ENCODE peak calls at places on chromosomes 11 and 22, in ten cellular contexts. B is AG04450, I is HCT116, H is coronary artery, A is astrocyte of the spinal cord, G is dorsolateral prefrontal cortex, Y is gastrocnemius medialis, M is tibial artery, L is hepatocyte, Q is fibroblast of pulmonary artery. K is an unnamed sample.

GRCh38 chr22:32996702-32997101 is 61.5 kb downstream of the SYN3 start:
- DNase-seq in B (no peak), I (no peak), H (no peak), A (no peak), G (no peak), Y (peak; percentile 67), M (peak; percentile 86), L (peak; percentile 25), Q (no peak), K (no peak)

GRCh38 chr11:35845860-35846259 is 98.0 kb upstream of the LDLRAD3 start:
- DNase-seq in B (no peak), I (no peak), H (no peak), A (no peak), G (no peak), Y (no peak), M (no peak), L (no peak), Q (no peak), K (no peak)

GRCh38 chr22:30305519-30305905 is 16.2 kb upstream of the CASTOR1 start:
- DNase-seq in B (no peak), I (no peak), H (no peak), A (no peak), G (no peak), Y (peak; percentile 39), M (peak; percentile 85), L (no peak), Q (peak; percentile 55), K (no peak)

GRCh38 chr11:131978351-131978750 is 607.9 kb downstream of the NTM start:
- DNase-seq in B (no peak), I (no peak), H (no peak), A (peak; percentile 15), G (no peak), Y (no peak), M (no peak), L (no peak), Q (no peak), K (no peak)

GRCh38 chr11:111775024-111775710 is 9.0 kb upstream of the PPP2R1B start:
- DNase-seq in B (no peak), I (no peak), H (peak; percentile 78), A (peak; percentile 53), G (no peak), Y (no peak), M (peak; percentile 83), L (no peak), Q (peak; percentile 73), K (no peak)

GRCh38 chr11:19508166-19508565 is 204.5 kb upstream of the NAV2 start:
- DNase-seq in B (no peak), I (no peak), H (no peak), A (no peak), G (no peak), Y (no peak), M (no peak), L (peak; percentile 38), Q (no peak), K (no peak)

GRCh38 chr11:26820739-26821138 is 98.9 kb upstream of the SLC5A12 start:
- DNase-seq in B (peak; percentile 15), I (no peak), H (no peak), A (peak; percentile 37), G (no peak), Y (no peak), M (no peak), L (no peak), Q (peak; percentile 92), K (no peak)

GRCh38 chr11:62071408-62071807 is 52.4 kb upstream of the INCENP start:
- DNase-seq in B (no peak), I (no peak), H (no peak), A (no peak), G (no peak), Y (no peak), M (no peak), L (no peak), Q (no peak), K (no peak)

GRCh38 chr22:44127353-44127752 is 53.4 kb upstream of the PARVG start:
- DNase-seq in B (no peak), I (no peak), H (no peak), A (no peak), G (peak; percentile 22), Y (no peak), M (peak; percentile 35), L (no peak), Q (peak; percentile 54), K (no peak)

GRCh38 chr11:124612045-124612444 is 817 bp downstream of the PANX3 start:
- DNase-seq in B (no peak), I (no peak), H (no peak), A (no peak), G (no peak), Y (no peak), M (no peak), L (no peak), Q (no peak), K (no peak)

DNA sequence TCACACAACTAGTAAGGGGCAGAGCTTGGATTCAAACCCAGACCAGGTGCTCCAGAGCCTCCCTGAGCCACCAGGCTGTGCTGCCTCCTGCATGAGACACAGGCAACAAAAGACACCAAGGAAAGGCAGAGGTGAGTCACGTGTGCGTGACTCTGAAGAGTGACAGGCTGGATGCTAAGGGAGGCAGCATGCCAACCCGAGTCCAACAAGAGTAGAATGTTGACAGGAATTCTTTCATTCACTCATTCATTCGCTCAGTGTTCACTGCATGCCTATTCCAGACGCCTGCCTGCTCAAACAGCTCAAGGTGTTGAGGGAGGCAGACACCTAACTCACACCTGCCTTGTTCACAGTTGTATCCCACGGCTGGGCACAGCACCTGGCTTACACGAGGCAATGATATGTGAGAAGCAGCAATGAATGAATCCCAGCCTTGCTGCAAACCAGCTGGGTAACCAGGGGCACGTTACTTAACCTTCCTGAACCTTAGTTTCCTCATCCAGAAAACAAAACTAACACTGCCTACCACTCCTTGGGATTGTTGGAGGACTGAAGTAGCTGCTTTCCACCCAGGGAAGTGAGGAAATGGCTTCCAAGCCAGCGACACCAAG is 73.8 kb upstream of the ARFGAP3 start:
- DNase-seq in B (no peak), I (peak; percentile 46), H (no peak), A (no peak), G (no peak), Y (no peak), M (no peak), L (no peak), Q (peak; percentile 31), K (no peak)
- TF ChIP-seq CTCF in B (no peak), I (peak; percentile 56), H (no peak), A (peak; percentile 4), G (no peak), Y (peak; percentile 9), M (no peak), L (no peak), Q (no peak), K (no peak)

GRCh38 chr22:20206709-20207215 is 55.9 kb upstream of the CCDC188 start:
- DNase-seq in B (no peak), I (no peak), H (no peak), A (no peak), G (no peak), Y (no peak), M (no peak), L (peak; percentile 45), Q (peak; percentile 8), K (no peak)
- H3K4me3 ChIP-seq in B (peak overlapping the region; percentile 70), I (peak overlapping the region; percentile 90), H (peak overlapping the region; percentile 73), A (peak overlapping the region; percentile 55), G (peak overlapping the region; percentile 61), Y (peak overlapping the region; percentile 62), M (peak overlapping the region; percentile 60), L (peak overlapping the region; percentile 7), Q (peak overlapping the region; percentile 70), K (peak overlapping the region; percentile 80)

GRCh38 chr22:25162561-25162960 is 37.1 kb upstream of the CRYBB3 start:
- DNase-seq in B (no peak), I (no peak), H (no peak), A (no peak), G (no peak), Y (no peak), M (no peak), L (no peak), Q (no peak), K (no peak)
- TF ChIP-seq CTCF in B (no peak), I (no peak), H (no peak), A (no peak), G (no peak), Y (no peak), M (no peak), L (no peak), Q (no peak), K (no peak)

GRCh38 chr11:12090761-12091261 is 19.6 kb upstream of the MICAL2 start:
- DNase-seq in B (no peak), I (peak; percentile 73), H (no peak), A (no peak), G (no peak), Y (no peak), M (peak; percentile 11), L (peak; percentile 90), Q (no peak), K (no peak)
- H3K4me3 ChIP-seq in B (no peak overlapping the region), I (peak overlapping the region; percentile 46), H (no peak overlapping the region), A (no peak overlapping the region), G (no peak overlapping the region), Y (no peak overlapping the region), M (no peak overlapping the region), L (no peak overlapping the region), Q (no peak overlapping the region), K (no peak overlapping the region)

GRCh38 chr11:128860571-128861361 is 6.3 kb downstream of the KCNJ1 start:
- DNase-seq in B (no peak), I (no peak), H (no peak), A (peak; percentile 11), G (no peak), Y (no peak), M (no peak), L (no peak), Q (no peak), K (no peak)
- TF ChIP-seq CTCF in B (no peak), I (no peak), H (no peak), A (no peak), G (no peak), Y (no peak), M (no peak), L (no peak), Q (no peak), K (no peak)

DNA sequence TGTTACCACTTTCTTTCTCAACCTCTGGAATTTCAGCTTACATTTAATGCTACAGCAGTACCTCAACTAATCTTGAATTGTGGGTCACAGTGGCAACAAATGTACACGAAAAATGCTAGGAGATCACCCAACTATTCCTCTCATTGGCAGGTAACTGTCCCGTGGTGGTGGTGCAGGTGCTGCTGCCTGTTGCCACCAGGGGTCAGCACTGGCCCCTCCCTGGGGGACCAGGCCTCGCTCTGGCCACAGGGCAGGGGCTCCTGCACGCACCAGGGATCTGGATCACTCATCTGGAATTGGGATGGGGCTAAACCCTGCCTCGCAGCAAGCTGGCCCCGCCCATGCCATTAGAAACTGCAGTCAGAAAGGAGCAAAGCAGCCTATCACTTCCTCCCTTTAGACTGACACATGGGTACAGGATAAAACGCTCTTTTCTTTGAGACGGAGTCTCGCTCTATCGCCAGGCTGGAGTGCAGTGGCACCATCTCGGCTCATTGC is 6.9 kb upstream of the POLDIP3 start:
- DNase-seq in B (no peak), I (peak; percentile 50), H (no peak), A (peak; percentile 56), G (no peak), Y (no peak), M (peak; percentile 67), L (peak; percentile 86), Q (peak; percentile 65), K (no peak)
- H3K4me3 ChIP-seq in B (no peak overlapping the region), I (no peak overlapping the region), H (peak overlapping the region; percentile 13), A (no peak overlapping the region), G (no peak overlapping the region), Y (no peak overlapping the region), M (no peak overlapping the region), L (no peak overlapping the region), Q (no peak overlapping the region), K (no peak overlapping the region)